ENCODE peak calls at places on chromosomes 2 and 18, in five cellular contexts. I is ovary; K is IMR-90; R is ascending aorta; B is CD8-positive, alpha-beta T cell. H is an unnamed sample. For H3K4me1, the result is how much of the 10 kb centered on the place peaks cover.

GRCh38 chr2:46849080-46849715 is 66.4 kb downstream of the MCFD2 start:
- DNase-seq in I (no peak), K (peak), B (no peak), R (no peak), H (no peak)

GRCh38 chr2:212794471-212794870 is 255.9 kb upstream of the ERBB4 start:
- DNase-seq in K (no peak), R (no peak), B (no peak), I (no peak), H (no peak)

GRCh38 chr2:56132138-56132537 is 51.7 kb upstream of the CCDC85A start:
- DNase-seq in B (no peak), K (peak), I (no peak), R (no peak), H (no peak)

GRCh38 chr2:164314148-164314547 is 307.1 kb downstream of the GRB14 start:
- DNase-seq in R (no peak), I (no peak), B (no peak), K (no peak), H (no peak)

GRCh38 chr2:152396051-152396511 is 61.1 kb downstream of the FMNL2 start:
- DNase-seq in K (peak), B (no peak), I (no peak), R (no peak), H (no peak)

GRCh38 chr18:44696892-44697291 is 16.2 kb downstream of the SETBP1 start:
- DNase-seq in I (peak), R (no peak), B (no peak), K (no peak), H (no peak)

GRCh38 chr2:43201016-43201415 is 25.4 kb downstream of the ZFP36L2 start:
- DNase-seq in K (no peak), R (no peak), I (no peak), B (no peak), H (no peak)

GRCh38 chr2:134386321-134386720 is 132.4 kb downstream of the MGAT5 start:
- DNase-seq in B (no peak), I (no peak), K (no peak), R (no peak), H (no peak)

GRCh38 chr2:144234115-144234772 is 285.7 kb downstream of the ZEB2 start:
- DNase-seq in B (no peak), R (no peak), I (no peak), K (peak), H (no peak)

GRCh38 chr18:396251-396555 is 104.3 kb downstream of the COLEC12 start:
- DNase-seq in R (no peak), K (no peak), I (no peak), B (no peak), H (no peak)

GRCh38 chr2:172972005-172972619 is 103.5 kb upstream of the MAP3K20 start:
- DNase-seq in K (peak), I (peak), R (no peak), B (no peak), H (no peak)

GRCh38 chr2:55811048-55811447 is 112.5 kb downstream of the EFEMP1 start:
- DNase-seq in B (no peak), R (no peak), K (no peak), I (no peak), H (no peak)

GRCh38 chr18:6055711-6056110 is 160.4 kb upstream of the TMEM200C start:
- DNase-seq in B (no peak), R (no peak), I (no peak), K (peak), H (no peak)

GRCh38 chr2:219081096-219081495 is 20.4 kb upstream of the IHH start:
- DNase-seq in I (no peak), R (no peak), B (no peak), K (no peak), H (no peak)

GRCh38 chr2:120262150-120262549 is 9.5 kb downstream of the RALB start:
- DNase-seq in K (no peak), R (no peak), I (no peak), B (no peak), H (no peak)

GRCh38 chr2:70069049-70069448 is 18.2 kb upstream of the PCBP1 start:
- DNase-seq in B (peak), R (no peak), K (peak), I (no peak), H (no peak)

GRCh38 chr2:214104219-214104618 is 306.6 kb upstream of the VWC2L start:
- DNase-seq in R (no peak), I (no peak), B (no peak), K (no peak), H (no peak)

GRCh38 chr2:20350105-20350712 is 435 bp downstream of the PUM2 start:
- DNase-seq in K (no peak), R (no peak), B (peak), I (peak), H (no peak)
- H3K4me1 ChIP-seq in K (under half), R (under half), B (half or more), I (under half), H (under half)

DNA sequence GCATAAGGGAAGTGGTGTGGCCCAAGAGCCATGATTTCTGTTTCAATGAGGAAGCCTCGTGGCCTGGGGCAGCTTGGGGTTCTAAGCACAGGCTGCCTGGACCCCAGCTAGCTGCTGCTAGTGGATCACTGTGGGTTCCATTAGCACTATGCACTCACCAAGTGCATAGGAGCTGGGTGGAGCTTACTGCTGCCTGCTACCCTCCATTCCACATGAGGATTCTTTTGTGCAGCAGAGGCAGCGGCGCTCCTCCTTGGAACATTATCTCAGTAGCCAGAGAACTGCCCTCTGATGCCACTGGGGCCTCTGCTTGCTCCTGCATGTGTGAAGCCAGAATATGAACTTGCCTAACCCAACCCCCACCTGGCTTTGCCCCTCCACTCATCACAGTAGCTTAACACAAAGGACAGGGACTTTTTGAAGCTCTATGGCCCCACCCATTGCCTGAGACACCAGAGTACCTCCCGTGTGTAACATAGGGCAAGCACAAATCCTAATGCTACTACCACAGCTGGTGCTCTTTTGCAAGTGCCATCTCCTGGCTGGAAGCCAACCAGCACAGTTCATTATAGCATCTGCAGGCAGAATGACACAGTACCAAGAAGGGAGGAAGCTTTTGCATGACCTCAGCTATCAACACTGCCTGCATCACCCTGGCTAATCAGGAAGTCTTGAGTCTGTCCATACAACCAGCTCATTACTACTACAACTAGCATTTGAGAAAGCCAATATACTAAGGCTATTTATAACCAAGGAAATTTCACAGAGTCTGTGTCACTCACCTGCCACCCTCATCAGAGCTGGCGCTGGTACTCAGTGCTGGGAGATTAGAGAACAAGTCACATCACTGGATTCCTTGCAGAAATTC is 297.0 kb upstream of the GULP1 start:
- DNase-seq in B (no peak), R (no peak), K (peak), I (no peak), H (no peak)
- H3K4me1 ChIP-seq in B (under half), R (under half), K (under half), I (under half), H (under half)

DNA sequence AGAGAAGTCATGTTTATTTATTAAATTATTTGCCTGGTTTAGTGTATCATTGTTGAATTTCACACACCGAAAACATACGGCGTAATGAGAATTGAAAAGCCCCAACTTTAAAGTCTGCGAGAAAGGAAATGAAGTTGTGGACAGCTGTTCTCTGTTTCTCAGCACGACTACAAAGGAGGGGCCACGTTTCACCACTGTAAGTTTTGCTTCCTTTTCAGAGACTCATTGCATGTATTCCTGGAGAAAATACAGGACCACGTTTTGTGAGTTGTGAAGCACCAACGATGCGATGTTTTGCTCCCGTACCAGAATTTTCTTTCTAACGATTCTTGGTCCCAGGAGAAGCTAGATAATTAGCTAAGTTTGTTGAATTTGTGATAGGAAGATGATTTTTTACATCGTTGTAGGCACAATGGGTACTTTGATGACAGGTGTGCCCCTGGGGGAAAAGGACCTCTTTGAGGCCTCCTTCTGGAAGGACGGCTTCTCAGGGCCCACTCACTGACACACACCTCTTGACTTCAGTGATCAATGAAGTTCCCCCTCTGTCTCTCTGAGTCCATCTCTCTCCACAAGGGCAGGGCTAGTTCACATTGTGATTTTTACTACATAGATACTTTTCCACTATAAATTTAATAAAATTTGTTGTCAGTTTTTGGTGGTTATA is 23.7 kb upstream of the ACKR3 start:
- DNase-seq in R (no peak), K (no peak), I (no peak), B (no peak), H (no peak)
- H3K4me1 ChIP-seq in R (under half), K (under half), I (under half), B (half or more), H (under half)

GRCh38 chr2:64640153-64641044 is 13.3 kb downstream of the SERTAD2 start:
- DNase-seq in K (peak), I (no peak), R (no peak), B (no peak), H (no peak)
- H3K4me1 ChIP-seq in K (under half), I (under half), R (under half), B (half or more), H (half or more)

DNA sequence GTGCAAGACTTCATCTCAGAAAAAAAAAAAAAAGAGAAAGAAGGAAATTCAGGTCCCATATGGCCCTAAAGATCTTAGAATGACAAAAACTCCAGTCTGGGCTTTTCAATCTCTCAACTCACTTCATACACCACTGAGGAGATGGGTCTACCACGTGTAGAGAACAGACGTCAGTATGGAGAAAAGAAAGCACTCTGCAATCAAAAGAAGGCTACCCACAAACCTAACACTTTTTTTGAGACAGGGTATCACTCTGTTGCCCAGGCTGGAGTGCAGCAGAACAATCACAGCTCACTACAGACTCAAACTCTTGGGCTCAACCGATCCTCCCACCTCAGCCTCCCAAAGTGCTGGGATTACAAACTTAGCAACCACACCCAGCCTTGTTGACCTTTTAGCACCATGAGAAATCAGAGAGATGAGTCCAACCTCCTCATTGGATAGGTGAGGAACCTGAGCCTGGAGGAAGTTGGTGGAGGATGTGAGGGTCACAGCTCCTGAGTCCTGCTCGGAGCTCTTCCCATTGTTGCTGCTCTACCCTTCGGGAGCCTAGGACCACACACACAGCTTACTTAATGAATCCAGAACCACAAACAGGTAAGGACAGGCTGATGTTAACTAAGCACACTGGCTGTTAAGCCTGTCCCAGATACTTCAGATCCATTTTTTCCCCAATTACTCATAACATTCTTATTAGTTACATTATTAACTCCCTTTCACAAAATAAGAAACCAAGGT is 23.7 kb downstream of the TBC1D8 start:
- DNase-seq in B (no peak), I (no peak), R (no peak), K (no peak), H (no peak)
- H3K4me1 ChIP-seq in B (under half), I (under half), R (under half), K (under half), H (under half)

GRCh38 chr2:66580343-66580954 is 145.5 kb downstream of the MEIS1 start:
- DNase-seq in K (no peak), B (no peak), R (no peak), I (no peak), H (no peak)
- H3K4me1 ChIP-seq in K (under half), B (under half), R (under half), I (under half), H (under half)

DNA sequence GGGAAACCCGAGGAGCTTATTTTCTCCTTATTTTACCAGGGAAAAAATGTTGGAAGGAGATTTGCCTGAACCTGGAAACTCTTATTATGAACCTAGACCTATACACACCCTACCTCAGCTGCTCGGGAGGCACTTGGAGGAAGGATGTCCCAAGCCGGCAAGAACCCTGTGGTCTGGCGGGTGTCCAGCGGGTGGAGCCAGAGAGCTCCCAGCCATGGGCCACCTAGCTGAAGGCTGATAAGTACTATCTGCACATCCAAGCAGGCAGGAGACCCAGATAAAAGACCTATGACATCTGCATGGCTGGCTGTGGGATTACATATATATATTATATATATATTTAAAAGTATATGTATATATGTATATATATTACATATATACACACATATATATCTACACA is 1.1 kb upstream of the SLC14A1 start:
- DNase-seq in R (peak), K (peak), B (peak), I (peak), H (no peak)
- H3K4me1 ChIP-seq in R (under half), K (under half), B (under half), I (under half), H (under half)